ENCODE peak calls at places on chromosomes 1 and 21, in seven cellular contexts. M is activated CD8-positive, alpha-beta memory T cell treated with anti-CD3 and anti-CD28 coated beads, Interleukin-2, amount 50 U/mL, for 48 hours; X is HFF-Myc; K is CD8-positive, alpha-beta T cell; H is nephron progenitor cell; W is NCI-H460; U is HT1080. Y is an unnamed sample.

GRCh38 chr1:40760984-40761383 is 22.6 kb upstream of the KCNQ4 start:
- DNase-seq in M (no peak), X (no peak), K (no peak), H (no peak), W (no peak), U (no peak), Y (no peak)

GRCh38 chr1:6614019-6614952 is 755 bp downstream of the PHF13 start:
- DNase-seq in M (peak; percentile 77), X (no peak), K (peak; percentile 60), H (peak; percentile 72), W (no peak), U (no peak), Y (peak; percentile 71)

GRCh38 chr21:43864313-43864805 is 664 bp upstream of the AGPAT3 start:
- DNase-seq in M (peak; percentile 70), X (no peak), K (no peak), H (peak; percentile 64), W (peak; percentile 15), U (no peak), Y (no peak)

GRCh38 chr1:109634771-109635750 is 15.4 kb downstream of the AMPD2 start:
- DNase-seq in M (no peak), X (no peak), K (no peak), H (no peak), W (no peak), U (no peak), Y (peak; percentile 39)

GRCh38 chr1:94068831-94069648 is 51.9 kb downstream of the ABCA4 start:
- DNase-seq in M (no peak), X (no peak), K (no peak), H (peak; percentile 20), W (no peak), U (no peak), Y (no peak)

GRCh38 chr1:65719391-65719790 is 73.3 kb upstream of the PDE4B start:
- DNase-seq in M (no peak), X (no peak), K (no peak), H (no peak), W (no peak), U (no peak), Y (no peak)

GRCh38 chr1:206905295-206906164 is 8.3 kb downstream of the IL24 start:
- DNase-seq in M (peak; percentile 67), X (peak; percentile 82), K (no peak), H (no peak), W (no peak), U (peak; percentile 97), Y (no peak)

GRCh38 chr21:37675202-37675801 is 241.0 kb downstream of the KCNJ6 start:
- DNase-seq in M (peak; percentile 90), X (peak; percentile 9), K (peak; percentile 48), H (peak; percentile 88), W (peak; percentile 14), U (peak; percentile 9), Y (peak; percentile 83)

GRCh38 chr1:16013220-16013907 is 4.5 kb downstream of the HSPB7 start:
- DNase-seq in M (peak; percentile 72), X (no peak), K (peak; percentile 49), H (peak; percentile 62), W (no peak), U (peak; percentile 69), Y (no peak)

GRCh38 chr21:42222386-42222785 is 3.4 kb downstream of the ABCG1 start:
- DNase-seq in M (peak; percentile 45), X (no peak), K (no peak), H (no peak), W (no peak), U (no peak), Y (peak; percentile 24)

GRCh38 chr1:248823517-248824001 is 2.2 kb downstream of the SH3BP5L start:
- DNase-seq in M (peak; percentile 18), X (no peak), K (no peak), H (no peak), W (no peak), U (peak; percentile 75), Y (no peak)

GRCh38 chr1:208238710-208239517 is 5.3 kb downstream of the PLXNA2 start:
- DNase-seq in M (no peak), X (no peak), K (no peak), H (no peak), W (no peak), U (peak; percentile 37), Y (no peak)

GRCh38 chr21:44878053-44878982 is 4.8 kb upstream of the PTTG1IP start:
- DNase-seq in M (no peak), X (no peak), K (no peak), H (no peak), W (peak; percentile 62), U (peak; percentile 16), Y (no peak)

GRCh38 chr21:17463441-17463840 is 49.4 kb upstream of the CXADR start:
- DNase-seq in M (no peak), X (peak; percentile 74), K (no peak), H (no peak), W (no peak), U (peak; percentile 29), Y (peak; percentile 46)

GRCh38 chr1:67840449-67840848 is 7.2 kb upstream of the GNG12 start:
- DNase-seq in M (no peak), X (no peak), K (no peak), H (no peak), W (no peak), U (peak; percentile 80), Y (no peak)

GRCh38 chr21:44727757-44728156 is 16.4 kb upstream of the TSPEAR start:
- DNase-seq in M (no peak), X (no peak), K (no peak), H (no peak), W (no peak), U (no peak), Y (no peak)

GRCh38 chr1:34113887-34114286 is 51.1 kb downstream of the CSMD2 start:
- DNase-seq in M (no peak), X (no peak), K (no peak), H (no peak), W (no peak), U (no peak), Y (no peak)

GRCh38 chr1:42730988-42731387 is 9.0 kb downstream of the CLDN19 start:
- DNase-seq in M (peak; percentile 66), X (no peak), K (no peak), H (no peak), W (peak; percentile 6), U (peak; percentile 46), Y (no peak)

GRCh38 chr1:15703562-15703961 is 19.4 kb downstream of the PLEKHM2 start:
- DNase-seq in M (no peak), X (peak; percentile 50), K (no peak), H (no peak), W (no peak), U (peak; percentile 32), Y (no peak)

GRCh38 chr1:24369801-24370200 is 43.8 kb downstream of the STPG1 start:
- DNase-seq in M (no peak), X (no peak), K (no peak), H (no peak), W (no peak), U (no peak), Y (no peak)

GRCh38 chr1:192862271-192862670 is 53.4 kb downstream of the RGS2 start:
- DNase-seq in M (no peak), X (no peak), K (no peak), H (no peak), W (no peak), U (no peak), Y (no peak)

GRCh38 chr1:151814971-151815545 is 9.8 kb upstream of the LINGO4 start:
- DNase-seq in M (no peak), X (no peak), K (no peak), H (no peak), W (no peak), U (no peak), Y (no peak)

GRCh38 chr1:59520759-59521442 is 224.0 kb downstream of the FGGY start:
- DNase-seq in M (no peak), X (no peak), K (no peak), H (no peak), W (no peak), U (peak; percentile 68), Y (no peak)

GRCh38 chr1:145740269-145740668 is 21.0 kb downstream of the CD160 start:
- DNase-seq in M (no peak), X (peak; percentile 29), K (no peak), H (no peak), W (no peak), U (peak; percentile 11), Y (no peak)

GRCh38 chr1:165900576-165901380 is 73.4 kb downstream of the UCK2 start:
- DNase-seq in M (no peak), X (no peak), K (no peak), H (peak; percentile 33), W (no peak), U (no peak), Y (no peak)

GRCh38 chr1:35660581-35661473 is 19.5 kb upstream of the PSMB2 start:
- DNase-seq in M (peak; percentile 32), X (peak; percentile 55), K (no peak), H (peak; percentile 71), W (peak; percentile 20), U (peak; percentile 30), Y (peak; percentile 81)

GRCh38 chr1:232306269-232306911 is 323.5 kb downstream of the SIPA1L2 start:
- DNase-seq in M (no peak), X (no peak), K (no peak), H (peak; percentile 57), W (no peak), U (peak; percentile 18), Y (peak; percentile 50)

GRCh38 chr1:1425426-1425752 is 4.3 kb upstream of the ANKRD65 start:
- DNase-seq in M (no peak), X (no peak), K (no peak), H (no peak), W (no peak), U (no peak), Y (no peak)

GRCh38 chr1:224434447-224435317 is at the start of gene WDR26:
- DNase-seq in M (peak; percentile 87), X (no peak), K (peak; percentile 83), H (peak; percentile 78), W (peak; percentile 84), U (peak; percentile 76), Y (peak; percentile 88)

GRCh38 chr21:42193721-42194120 is 25.2 kb upstream of the ABCG1 start:
- DNase-seq in M (no peak), X (no peak), K (no peak), H (no peak), W (no peak), U (no peak), Y (no peak)

GRCh38 chr1:175314300-175314699 is 121.7 kb upstream of the KIAA0040 start:
- DNase-seq in M (no peak), X (no peak), K (no peak), H (no peak), W (no peak), U (peak; percentile 51), Y (no peak)

GRCh38 chr1:121522061-121522759 is 337.4 kb downstream of the SRGAP2C start:
- DNase-seq in M (no peak), X (no peak), K (no peak), H (no peak), W (no peak), U (no peak), Y (no peak)

GRCh38 chr1:93707956-93708355 is 26.3 kb upstream of the BCAR3 start:
- DNase-seq in M (peak; percentile 69), X (no peak), K (no peak), H (no peak), W (no peak), U (no peak), Y (no peak)

GRCh38 chr1:115166531-115167091 is 77.3 kb upstream of the TSPAN2 start:
- DNase-seq in M (no peak), X (no peak), K (no peak), H (no peak), W (no peak), U (peak; percentile 79), Y (no peak)

GRCh38 chr1:31753623-31754349 is 10.4 kb downstream of the ADGRB2 start:
- DNase-seq in M (no peak), X (no peak), K (no peak), H (no peak), W (no peak), U (no peak), Y (no peak)

GRCh38 chr1:53600486-53600885 is 138.5 kb downstream of the GLIS1 start:
- DNase-seq in M (no peak), X (no peak), K (peak; percentile 17), H (no peak), W (no peak), U (no peak), Y (no peak)

Y was measured in ecto neural progenitor cell.